ENCODE peak calls at places on chromosomes 16 and 17, in six cellular contexts. I is T-cell; T is RWPE1; Q is activated T-cell treated with anti-CD3 and anti-CD28 coated beads, Interleukin-2, amount 50 U/mL, for 4 hours; X is gastrocnemius medialis; W is frontal cortex. H is an unnamed sample.
A peak's percentile ranks its signal among the peaks of the same experiment; 100 is the strongest.

GRCh38 chr17:21034350-21035235 is 8.2 kb downstream of the USP22 start:
- DNase-seq in X (peak; percentile 90), W (no peak), Q (no peak), I (peak; percentile 13), T (no peak), H (no peak)

GRCh38 chr16:19138601-19139000 is 24.8 kb downstream of the ITPRIPL2 start:
- DNase-seq in I (no peak), X (peak; percentile 71), W (no peak), T (peak; percentile 89), Q (no peak), H (peak; percentile 99)

GRCh38 chr17:44155488-44155887 is 13.8 kb downstream of the HROB start:
- DNase-seq in W (no peak), T (no peak), I (no peak), X (no peak), Q (no peak), H (no peak)

GRCh38 chr17:12296120-12296727 is 275.5 kb downstream of the MAP2K4 start:
- DNase-seq in I (no peak), T (no peak), Q (no peak), X (no peak), W (no peak), H (no peak)

GRCh38 chr17:29237476-29238132 is 9.1 kb upstream of the CRYBA1 start:
- DNase-seq in X (no peak), I (no peak), W (no peak), Q (no peak), T (no peak), H (peak; percentile 63)

GRCh38 chr16:89918453-89919347 is at the start of gene MC1R:
- DNase-seq in Q (no peak), T (no peak), W (no peak), X (no peak), I (no peak), H (no peak)

GRCh38 chr16:87463722-87464690 is 28.8 kb downstream of the ZCCHC14 start:
- DNase-seq in T (no peak), X (no peak), W (no peak), I (peak; percentile 43), Q (peak; percentile 17), H (no peak)

GRCh38 chr16:77307764-77308561 is 108.8 kb downstream of the SYCE1L start:
- DNase-seq in X (no peak), W (no peak), T (peak; percentile 55), Q (no peak), I (no peak), H (peak; percentile 88)

GRCh38 chr16:19817122-19817521 is 67.5 kb downstream of the GPRC5B start:
- DNase-seq in I (no peak), X (no peak), Q (no peak), T (no peak), W (no peak), H (no peak)

GRCh38 chr16:49932943-49933342 is 77.0 kb upstream of the ZNF423 start:
- DNase-seq in I (no peak), T (no peak), W (no peak), X (no peak), Q (no peak), H (peak; percentile 4)

GRCh38 chr17:55722742-55723487 is at the start of gene TMEM100:
- DNase-seq in W (peak; percentile 14), X (peak; percentile 43), T (no peak), Q (no peak), I (no peak), H (peak; percentile 49)

GRCh38 chr16:425082-425718 is at the start of gene RAB11FIP3:
- DNase-seq in W (peak; percentile 90), T (peak; percentile 80), X (peak; percentile 80), I (peak; percentile 70), Q (peak; percentile 84), H (peak; percentile 74)

GRCh38 chr17:49224997-49225337 is 5.6 kb downstream of the PHOSPHO1 start:
- DNase-seq in W (no peak), I (no peak), T (no peak), Q (no peak), X (no peak), H (no peak)

GRCh38 chr17:28346746-28347246 is 10.5 kb downstream of the POLDIP2 start:
- DNase-seq in X (no peak), I (no peak), W (no peak), Q (no peak), T (no peak), H (no peak)